ENCODE peak calls at places on chromosomes 11 and 22, in seven cellular contexts. One of them, this sample, is unnamed.

GRCh38 chr22:50542416-50542927 is 3.2 kb upstream of the KLHDC7B start:
- DNase-seq in adrenal gland: peak; percentile 55
- DNase-seq in body of pancreas: peak; percentile 61
- DNase-seq in stomach: no peak
- DNase-seq in uterus: no peak
- DNase-seq in transverse colon: peak; percentile 44
- DNase-seq in IMR-90: no peak
- DNase-seq in this sample: peak; percentile 65

GRCh38 chr11:128632151-128632791 is 44.9 kb upstream of the ETS1 start:
- DNase-seq in stomach: no peak
- DNase-seq in adrenal gland: no peak
- DNase-seq in IMR-90: peak; percentile 74
- DNase-seq in transverse colon: peak; percentile 43
- DNase-seq in uterus: peak; percentile 44
- DNase-seq in body of pancreas: no peak
- DNase-seq in this sample: no peak

GRCh38 chr11:27349919-27350318 is 13.1 kb downstream of the CCDC34 start:
- DNase-seq in IMR-90: no peak
- DNase-seq in uterus: no peak
- DNase-seq in stomach: no peak
- DNase-seq in body of pancreas: no peak
- DNase-seq in transverse colon: no peak
- DNase-seq in adrenal gland: no peak
- DNase-seq in this sample: no peak

GRCh38 chr22:46931414-46931813 is 169.0 kb downstream of the TBC1D22A start:
- DNase-seq in uterus: no peak
- DNase-seq in IMR-90: no peak
- DNase-seq in transverse colon: no peak
- DNase-seq in body of pancreas: no peak
- DNase-seq in stomach: no peak
- DNase-seq in adrenal gland: no peak
- DNase-seq in this sample: no peak

GRCh38 chr11:117281159-117281558 is 10.0 kb upstream of the BACE1-AS start:
- DNase-seq in body of pancreas: no peak
- DNase-seq in adrenal gland: peak; percentile 37
- DNase-seq in uterus: peak; percentile 56
- DNase-seq in IMR-90: peak; percentile 99
- DNase-seq in stomach: no peak
- DNase-seq in transverse colon: no peak
- DNase-seq in this sample: no peak

GRCh38 chr22:34993548-34993947 is 72.4 kb upstream of the ISX start:
- DNase-seq in adrenal gland: no peak
- DNase-seq in body of pancreas: peak; percentile 20
- DNase-seq in IMR-90: no peak
- DNase-seq in uterus: no peak
- DNase-seq in transverse colon: no peak
- DNase-seq in stomach: no peak
- DNase-seq in this sample: no peak

GRCh38 chr11:74680703-74681531 is 50.3 kb downstream of the CHRDL2 start:
- DNase-seq in transverse colon: peak; percentile 6
- DNase-seq in stomach: peak; percentile 45
- DNase-seq in IMR-90: no peak
- DNase-seq in adrenal gland: peak; percentile 9
- DNase-seq in uterus: no peak
- DNase-seq in body of pancreas: peak; percentile 1
- DNase-seq in this sample: no peak

GRCh38 chr11:94310191-94310875 is 6.0 kb downstream of the IZUMO1R start:
- DNase-seq in transverse colon: no peak
- DNase-seq in stomach: no peak
- DNase-seq in IMR-90: no peak
- DNase-seq in body of pancreas: no peak
- DNase-seq in uterus: no peak
- DNase-seq in adrenal gland: no peak
- DNase-seq in this sample: no peak

GRCh38 chr11:30244255-30244654 is 13.4 kb downstream of the FSHB start:
- DNase-seq in uterus: no peak
- DNase-seq in body of pancreas: no peak
- DNase-seq in adrenal gland: no peak
- DNase-seq in transverse colon: no peak
- DNase-seq in IMR-90: peak; percentile 58
- DNase-seq in stomach: no peak
- DNase-seq in this sample: no peak

GRCh38 chr11:64306876-64307622 is 1.7 kb downstream of the ESRRA start:
- DNase-seq in stomach: peak; percentile 44
- DNase-seq in IMR-90: no peak
- DNase-seq in body of pancreas: peak; percentile 75
- DNase-seq in adrenal gland: peak; percentile 80
- DNase-seq in uterus: no peak
- DNase-seq in transverse colon: peak; percentile 65
- DNase-seq in this sample: peak; percentile 94

GRCh38 chr22:30694171-30694637 is 470 bp upstream of the OSBP2 start:
- DNase-seq in stomach: peak; percentile 76
- DNase-seq in uterus: peak; percentile 39
- DNase-seq in body of pancreas: peak; percentile 81
- DNase-seq in adrenal gland: peak; percentile 77
- DNase-seq in transverse colon: peak; percentile 75
- DNase-seq in IMR-90: peak; percentile 35
- DNase-seq in this sample: peak; percentile 76
- TF ChIP-seq POLR2A in stomach: no peak
- TF ChIP-seq POLR2A in uterus: no peak
- TF ChIP-seq POLR2A in body of pancreas: peak; percentile 27
- TF ChIP-seq POLR2A in adrenal gland: no peak
- TF ChIP-seq POLR2A in transverse colon: peak; percentile 30
- TF ChIP-seq POLR2A in IMR-90: no peak
- TF ChIP-seq POLR2A in this sample: no peak

GRCh38 chr11:69655479-69656394 is 14.8 kb downstream of the CCND1 start:
- DNase-seq in uterus: no peak
- DNase-seq in adrenal gland: no peak
- DNase-seq in stomach: no peak
- DNase-seq in transverse colon: no peak
- DNase-seq in IMR-90: peak; percentile 36
- DNase-seq in body of pancreas: no peak
- DNase-seq in this sample: peak; percentile 19

GRCh38 chr11:69653406-69653960 is 12.5 kb downstream of the CCND1 start:
- DNase-seq in uterus: no peak
- DNase-seq in stomach: no peak
- DNase-seq in adrenal gland: no peak
- DNase-seq in transverse colon: no peak
- DNase-seq in IMR-90: no peak
- DNase-seq in body of pancreas: no peak
- DNase-seq in this sample: peak; percentile 17

GRCh38 chr11:69652999-69653398 is 12.0 kb downstream of the CCND1 start:
- DNase-seq in uterus: no peak
- DNase-seq in stomach: no peak
- DNase-seq in adrenal gland: no peak
- DNase-seq in body of pancreas: no peak
- DNase-seq in IMR-90: no peak
- DNase-seq in transverse colon: no peak
- DNase-seq in this sample: peak; percentile 31

GRCh38 chr11:69654001-69654659 is 13.2 kb downstream of the CCND1 start:
- DNase-seq in body of pancreas: no peak
- DNase-seq in adrenal gland: peak; percentile 43
- DNase-seq in uterus: no peak
- DNase-seq in IMR-90: no peak
- DNase-seq in stomach: no peak
- DNase-seq in transverse colon: no peak
- DNase-seq in this sample: peak; percentile 61

GRCh38 chr11:69654660-69655478 is 13.9 kb downstream of the CCND1 start:
- DNase-seq in body of pancreas: peak; percentile 18
- DNase-seq in transverse colon: no peak
- DNase-seq in adrenal gland: peak; percentile 66
- DNase-seq in stomach: no peak
- DNase-seq in IMR-90: peak; percentile 52
- DNase-seq in uterus: no peak
- DNase-seq in this sample: peak; percentile 63
- TF ChIP-seq POLR2A in body of pancreas: no peak
- TF ChIP-seq POLR2A in transverse colon: no peak
- TF ChIP-seq POLR2A in adrenal gland: no peak
- TF ChIP-seq POLR2A in stomach: no peak
- TF ChIP-seq POLR2A in IMR-90: no peak
- TF ChIP-seq POLR2A in uterus: no peak
- TF ChIP-seq POLR2A in this sample: no peak

DNA sequence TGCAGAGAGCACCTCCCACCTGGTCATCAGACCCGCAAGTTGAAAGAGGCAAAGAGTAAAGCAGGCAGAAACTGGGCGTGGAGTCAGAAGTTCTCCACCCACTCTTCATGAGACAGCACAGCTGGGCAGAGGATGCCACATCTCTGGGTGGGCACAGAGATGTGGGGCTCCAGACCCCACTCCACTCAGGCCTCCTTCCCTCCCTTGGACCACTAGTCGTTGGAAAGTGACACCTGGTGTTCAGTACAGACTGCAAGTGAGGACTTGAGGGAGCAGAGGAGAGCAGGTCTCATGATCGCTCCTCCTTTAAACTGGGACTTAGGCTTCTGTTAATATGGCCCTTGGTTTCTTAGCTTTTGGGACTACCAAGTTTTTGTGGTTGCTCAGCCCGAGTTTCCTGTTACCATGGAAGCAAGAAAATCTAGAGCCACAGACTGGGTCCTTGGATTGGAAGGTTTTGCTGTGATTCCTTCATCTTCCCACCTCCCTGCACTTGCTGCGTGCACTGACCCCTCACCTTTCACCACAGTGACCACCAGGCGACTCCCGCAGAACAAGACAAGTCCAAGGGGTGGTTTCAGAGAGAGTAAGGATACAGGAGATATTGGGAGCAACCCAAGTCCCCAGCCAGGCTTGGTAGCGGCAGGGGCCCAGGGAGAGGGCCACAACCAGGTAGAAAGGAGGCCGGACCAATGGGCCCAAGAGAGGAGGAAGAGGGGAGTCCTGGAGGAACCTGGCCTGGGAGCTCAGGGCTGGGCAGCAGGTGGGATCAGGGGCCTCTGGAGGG is 20.9 kb downstream of the CSF2RB start:
- DNase-seq in IMR-90: no peak
- DNase-seq in stomach: no peak
- DNase-seq in adrenal gland: no peak
- DNase-seq in uterus: no peak
- DNase-seq in body of pancreas: no peak
- DNase-seq in transverse colon: no peak
- DNase-seq in this sample: no peak
- TF ChIP-seq POLR2A in IMR-90: no peak
- TF ChIP-seq POLR2A in stomach: no peak
- TF ChIP-seq POLR2A in adrenal gland: no peak
- TF ChIP-seq POLR2A in uterus: no peak
- TF ChIP-seq POLR2A in body of pancreas: no peak
- TF ChIP-seq POLR2A in transverse colon: no peak
- TF ChIP-seq POLR2A in this sample: no peak

GRCh38 chr11:65418681-65419459 is 3.7 kb upstream of the NEAT1 start:
- DNase-seq in IMR-90: peak; percentile 91
- DNase-seq in adrenal gland: peak; percentile 98
- DNase-seq in body of pancreas: peak; percentile 98
- DNase-seq in stomach: peak; percentile 96
- DNase-seq in uterus: peak; percentile 96
- DNase-seq in transverse colon: peak; percentile 97
- DNase-seq in this sample: peak; percentile 98
- TF ChIP-seq POLR2A in IMR-90: peak; percentile 81
- TF ChIP-seq POLR2A in adrenal gland: peak; percentile 84
- TF ChIP-seq POLR2A in body of pancreas: no peak
- TF ChIP-seq POLR2A in stomach: peak; percentile 58
- TF ChIP-seq POLR2A in uterus: peak; percentile 75
- TF ChIP-seq POLR2A in transverse colon: peak; percentile 86
- TF ChIP-seq POLR2A in this sample: peak; percentile 77